ENCODE peak calls at places on chromosomes 5 and 9, in ten cellular contexts. N is psoas muscle; Q is foreskin keratinocyte; K is esophagus squamous epithelium; L is fibroblast of pulmonary artery; B is ovary; H is NCI-H1092; S is islet precursor cell; Z is activated T-helper 2 cell treated with anti-CD3 and anti-CD28 coated beads, Interferon-gamma antibody, Interleukin-2, Interleukin-4, amounts not matched to agents 10 μg/mL and 5 μg/mL and 100 μg/mL, durations not matched to agents 14 hours and 24 hours and 36 hours; O is iris pigment epithelial cell. C is an unnamed sample.

GRCh38 chr5:65076251-65076869 is 307.6 kb downstream of the CWC27 start:
- DNase-seq in B (peak), Z (peak), S (peak), N (no peak), O (peak), H (no peak), K (no peak), Q (no peak), L (peak), C (no peak)

GRCh38 chr5:54844905-54845566 is 140.4 kb downstream of the ESM1 start:
- DNase-seq in K (no peak), S (no peak), B (no peak), N (no peak), Z (no peak), H (peak), Q (no peak), O (peak), L (peak), C (no peak)

GRCh38 chr9:116262421-116262820 is 108.8 kb downstream of the PAPPA start:
- DNase-seq in N (no peak), H (no peak), B (no peak), O (no peak), S (no peak), L (no peak), Q (no peak), K (no peak), Z (no peak), C (no peak)

GRCh38 chr9:95129651-95130291 is 187.7 kb downstream of the FANCC start:
- DNase-seq in H (peak), O (no peak), K (no peak), Q (no peak), B (no peak), S (no peak), L (no peak), N (no peak), Z (no peak), C (no peak)

GRCh38 chr9:79858509-79858908 is 286.7 kb downstream of the TLE4 start:
- DNase-seq in S (no peak), O (peak), Z (no peak), L (peak), H (no peak), Q (no peak), N (no peak), K (no peak), B (no peak), C (no peak)

GRCh38 chr9:14827805-14828204 is 82.4 kb downstream of the FREM1 start:
- DNase-seq in Q (no peak), N (no peak), B (no peak), H (peak), L (no peak), O (no peak), Z (no peak), K (no peak), S (no peak), C (no peak)

GRCh38 chr5:179408646-179409045 is 63.4 kb upstream of the ADAMTS2 start:
- DNase-seq in Z (no peak), N (no peak), H (no peak), O (no peak), S (no peak), K (no peak), B (no peak), L (no peak), Q (no peak), C (no peak)

GRCh38 chr5:14268236-14268701 is 125.1 kb downstream of the TRIO start:
- DNase-seq in O (peak), B (no peak), Q (peak), H (no peak), S (peak), K (no peak), Z (no peak), L (peak), N (peak), C (no peak)

GRCh38 chr5:16538001-16538400 is 72.4 kb upstream of the ZNF622 start:
- DNase-seq in O (no peak), Q (no peak), L (no peak), S (no peak), N (peak), K (no peak), Z (no peak), B (no peak), H (no peak), C (peak)

GRCh38 chr9:99824378-99825157 is 2.9 kb downstream of the NR4A3 start:
- DNase-seq in N (peak), L (peak), O (peak), S (peak), K (no peak), Q (no peak), H (no peak), Z (peak), B (peak), C (no peak)

GRCh38 chr5:142013734-142014495 is 1.1 kb upstream of the GNPDA1 start:
- DNase-seq in H (no peak), B (peak), K (no peak), L (peak), Q (no peak), S (peak), O (peak), N (peak), Z (no peak), C (no peak)

GRCh38 chr5:167294861-167295685 is 996.4 kb upstream of the WWC1 start:
- DNase-seq in H (no peak), Q (peak), S (no peak), B (no peak), L (peak), K (no peak), O (peak), Z (no peak), N (no peak), C (no peak)

GRCh38 chr5:82349651-82350050 is 71.5 kb upstream of the RPS23 start:
- DNase-seq in O (no peak), Q (no peak), Z (no peak), B (peak), N (peak), H (no peak), K (no peak), L (no peak), S (peak), C (no peak)

GRCh38 chr9:31314241-31314640 is 1070.2 kb upstream of the ACO1 start:
- DNase-seq in K (no peak), B (no peak), L (no peak), N (no peak), S (no peak), Q (no peak), Z (no peak), O (no peak), H (no peak), C (no peak)

GRCh38 chr9:33117306-33117705 is 40.8 kb upstream of the SMU1 start:
- DNase-seq in S (no peak), Q (no peak), Z (no peak), B (peak), K (no peak), H (no peak), L (no peak), O (peak), N (no peak), C (no peak)

GRCh38 chr9:87656485-87656884 is 69.4 kb upstream of the CTSL start:
- DNase-seq in H (no peak), S (peak), L (peak), O (peak), N (no peak), Q (no peak), Z (no peak), B (peak), K (no peak), C (no peak)

GRCh38 chr9:116389546-116390305 is 236.1 kb downstream of the PAPPA start:
- DNase-seq in B (no peak), S (no peak), Z (no peak), O (no peak), H (no peak), K (no peak), N (no peak), Q (no peak), L (no peak), C (no peak)

GRCh38 chr5:127031147-127031862 is 947 bp upstream of the MARCHF3 start:
- DNase-seq in Z (no peak), K (no peak), B (no peak), H (no peak), S (no peak), N (peak), O (no peak), L (no peak), Q (no peak), C (no peak)

GRCh38 chr5:109719978-109720377 is 30.3 kb downstream of the MAN2A1 start:
- DNase-seq in Q (no peak), Z (no peak), O (no peak), B (no peak), H (no peak), K (no peak), N (no peak), L (no peak), S (no peak), C (no peak)

GRCh38 chr9:8437878-8438277 is 638.3 kb upstream of the DMAC1 start:
- DNase-seq in L (no peak), O (no peak), H (no peak), S (peak), Z (no peak), N (no peak), K (no peak), Q (no peak), B (no peak), C (no peak)

GRCh38 chr5:115389074-115389798 is 92.8 kb upstream of the CCDC112 start:
- DNase-seq in Z (no peak), B (no peak), K (no peak), H (no peak), N (no peak), L (no peak), O (peak), S (no peak), Q (no peak), C (peak)

GRCh38 chr5:74471875-74472274 is 168.7 kb downstream of the ENC1 start:
- DNase-seq in H (no peak), Z (no peak), S (no peak), B (no peak), Q (no peak), K (no peak), O (peak), L (no peak), N (no peak), C (no peak)

C was measured in cerebellar nuclear complex.